ENCODE peak calls at places on chromosome 1, in nine cellular contexts. One of them, this sample, is unnamed.

GRCh38 chr1:26459573-26460031 is 12.6 kb upstream of the HMGN2 start:
- DNase-seq in fibroblast of the aortic adventitia: no peak
- DNase-seq in B cell: no peak
- DNase-seq in left ventricle myocardium inferior: no peak
- DNase-seq in colonic mucosa: no peak
- DNase-seq in neural crest cell: no peak
- DNase-seq in GM13976: no peak
- DNase-seq in right lobe of liver: no peak
- DNase-seq in mesothelial cell of epicardium: no peak
- DNase-seq in this sample: no peak

GRCh38 chr1:67748630-67749029 is 63.6 kb downstream of the GADD45A start:
- DNase-seq in neural crest cell: no peak
- DNase-seq in B cell: no peak
- DNase-seq in fibroblast of the aortic adventitia: peak; percentile 87
- DNase-seq in colonic mucosa: peak; percentile 35
- DNase-seq in GM13976: no peak
- DNase-seq in mesothelial cell of epicardium: no peak
- DNase-seq in left ventricle myocardium inferior: no peak
- DNase-seq in right lobe of liver: no peak
- DNase-seq in this sample: no peak

GRCh38 chr1:94109478-94109877 is 11.5 kb downstream of the ABCA4 start:
- DNase-seq in neural crest cell: no peak
- DNase-seq in left ventricle myocardium inferior: no peak
- DNase-seq in mesothelial cell of epicardium: no peak
- DNase-seq in B cell: no peak
- DNase-seq in fibroblast of the aortic adventitia: no peak
- DNase-seq in GM13976: no peak
- DNase-seq in colonic mucosa: no peak
- DNase-seq in right lobe of liver: no peak
- DNase-seq in this sample: no peak

GRCh38 chr1:27350673-27351540 is 9.1 kb downstream of the SYTL1 start:
- DNase-seq in fibroblast of the aortic adventitia: no peak
- DNase-seq in colonic mucosa: peak; percentile 60
- DNase-seq in GM13976: no peak
- DNase-seq in neural crest cell: peak; percentile 65
- DNase-seq in mesothelial cell of epicardium: no peak
- DNase-seq in left ventricle myocardium inferior: peak; percentile 67
- DNase-seq in right lobe of liver: no peak
- DNase-seq in B cell: no peak
- DNase-seq in this sample: peak; percentile 56

GRCh38 chr1:58903450-58904298 is 119.8 kb upstream of the JUN start:
- DNase-seq in right lobe of liver: peak; percentile 97
- DNase-seq in B cell: peak; percentile 76
- DNase-seq in fibroblast of the aortic adventitia: peak; percentile 93
- DNase-seq in GM13976: peak; percentile 88
- DNase-seq in colonic mucosa: peak; percentile 93
- DNase-seq in mesothelial cell of epicardium: peak; percentile 49
- DNase-seq in left ventricle myocardium inferior: peak; percentile 96
- DNase-seq in neural crest cell: peak; percentile 53
- DNase-seq in this sample: peak; percentile 72

GRCh38 chr1:29485096-29485925 is 249.0 kb downstream of the PTPRU start:
- DNase-seq in right lobe of liver: no peak
- DNase-seq in fibroblast of the aortic adventitia: no peak
- DNase-seq in mesothelial cell of epicardium: no peak
- DNase-seq in colonic mucosa: no peak
- DNase-seq in B cell: no peak
- DNase-seq in left ventricle myocardium inferior: no peak
- DNase-seq in GM13976: no peak
- DNase-seq in neural crest cell: no peak
- DNase-seq in this sample: no peak

GRCh38 chr1:2133039-2133878 is 61.3 kb downstream of the FAAP20 start:
- DNase-seq in colonic mucosa: peak; percentile 97
- DNase-seq in left ventricle myocardium inferior: peak; percentile 99
- DNase-seq in GM13976: peak; percentile 98
- DNase-seq in neural crest cell: peak; percentile 97
- DNase-seq in right lobe of liver: peak; percentile 95
- DNase-seq in fibroblast of the aortic adventitia: peak; percentile 98
- DNase-seq in mesothelial cell of epicardium: peak; percentile 96
- DNase-seq in B cell: peak; percentile 92
- DNase-seq in this sample: peak; percentile 98

GRCh38 chr1:45322486-45323040 is 4.1 kb upstream of the HPDL start:
- DNase-seq in B cell: no peak
- DNase-seq in left ventricle myocardium inferior: no peak
- DNase-seq in colonic mucosa: no peak
- DNase-seq in neural crest cell: no peak
- DNase-seq in right lobe of liver: no peak
- DNase-seq in mesothelial cell of epicardium: no peak
- DNase-seq in fibroblast of the aortic adventitia: no peak
- DNase-seq in GM13976: no peak
- DNase-seq in this sample: no peak

DNA sequence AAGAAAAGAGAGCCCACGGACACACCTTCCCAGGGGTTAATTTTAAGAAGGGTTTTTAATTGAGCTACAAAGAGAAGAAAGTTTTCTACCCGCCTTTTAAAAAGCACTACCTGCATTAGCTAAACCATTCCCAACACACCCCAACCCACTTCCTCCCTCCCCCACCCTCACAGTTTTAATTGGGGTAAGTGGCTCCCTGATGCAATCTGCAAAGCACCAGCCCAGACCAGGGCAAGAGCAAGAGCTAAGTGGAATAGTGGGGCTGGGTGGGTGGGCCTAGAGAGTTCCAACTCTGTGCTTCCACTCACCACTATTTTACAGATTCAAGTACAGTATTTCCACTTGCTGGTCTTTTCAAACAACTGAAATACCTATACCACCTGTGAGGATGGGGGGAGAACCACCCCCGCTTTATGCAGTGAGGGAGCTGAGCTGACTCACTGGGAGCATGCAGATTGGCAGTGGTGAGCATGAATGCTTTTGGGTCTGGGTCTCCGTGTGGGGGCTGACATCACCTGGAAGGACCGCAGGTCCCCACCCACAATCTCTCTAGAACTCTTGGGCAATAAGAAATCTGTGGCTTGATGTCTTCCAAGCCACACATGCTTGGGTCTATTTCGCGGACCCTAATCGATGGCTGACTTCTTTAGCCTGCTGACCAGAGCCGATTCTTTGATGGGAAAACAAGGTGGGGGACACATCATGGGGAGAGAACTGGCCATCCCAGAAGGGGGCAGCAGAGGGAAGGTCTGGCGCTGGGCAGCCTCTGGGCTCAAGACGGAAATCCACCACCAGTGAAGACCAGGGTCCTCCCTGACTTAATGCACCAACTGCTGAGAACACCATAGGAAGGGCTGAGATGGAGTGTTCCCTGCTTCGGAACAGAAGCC is 95.5 kb downstream of the SSBP3 start:
- DNase-seq in GM13976: peak; percentile 64
- DNase-seq in right lobe of liver: peak; percentile 46
- DNase-seq in mesothelial cell of epicardium: no peak
- DNase-seq in neural crest cell: peak; percentile 60
- DNase-seq in B cell: no peak
- DNase-seq in left ventricle myocardium inferior: peak; percentile 49
- DNase-seq in fibroblast of the aortic adventitia: peak; percentile 24
- DNase-seq in colonic mucosa: peak; percentile 64
- DNase-seq in this sample: peak; percentile 86
- TF ChIP-seq CTCF in GM13976: peak; percentile 14
- TF ChIP-seq CTCF in right lobe of liver: peak; percentile 53
- TF ChIP-seq CTCF in mesothelial cell of epicardium: peak; percentile 33
- TF ChIP-seq CTCF in neural crest cell: peak; percentile 55
- TF ChIP-seq CTCF in B cell: no peak
- TF ChIP-seq CTCF in left ventricle myocardium inferior: peak; percentile 70
- TF ChIP-seq CTCF in fibroblast of the aortic adventitia: peak; percentile 43
- TF ChIP-seq CTCF in colonic mucosa: no peak
- TF ChIP-seq CTCF in this sample: peak; percentile 71

GRCh38 chr1:153778824-153779519 is 3.8 kb downstream of the SLC27A3 start:
- DNase-seq in right lobe of liver: no peak
- DNase-seq in colonic mucosa: no peak
- DNase-seq in mesothelial cell of epicardium: no peak
- DNase-seq in fibroblast of the aortic adventitia: no peak
- DNase-seq in left ventricle myocardium inferior: no peak
- DNase-seq in B cell: peak; percentile 28
- DNase-seq in neural crest cell: no peak
- DNase-seq in GM13976: no peak
- DNase-seq in this sample: no peak

GRCh38 chr1:153786038-153786790 is 11.0 kb downstream of the SLC27A3 start:
- DNase-seq in fibroblast of the aortic adventitia: no peak
- DNase-seq in mesothelial cell of epicardium: no peak
- DNase-seq in GM13976: no peak
- DNase-seq in B cell: no peak
- DNase-seq in neural crest cell: no peak
- DNase-seq in left ventricle myocardium inferior: no peak
- DNase-seq in right lobe of liver: no peak
- DNase-seq in colonic mucosa: no peak
- DNase-seq in this sample: no peak

GRCh38 chr1:153780551-153780950 is 5.3 kb downstream of the SLC27A3 start:
- DNase-seq in fibroblast of the aortic adventitia: no peak
- DNase-seq in colonic mucosa: no peak
- DNase-seq in B cell: peak; percentile 20
- DNase-seq in right lobe of liver: no peak
- DNase-seq in mesothelial cell of epicardium: no peak
- DNase-seq in neural crest cell: no peak
- DNase-seq in GM13976: no peak
- DNase-seq in left ventricle myocardium inferior: no peak
- DNase-seq in this sample: no peak

GRCh38 chr1:153779781-153780541 is 4.8 kb downstream of the SLC27A3 start:
- DNase-seq in GM13976: no peak
- DNase-seq in neural crest cell: no peak
- DNase-seq in right lobe of liver: no peak
- DNase-seq in B cell: peak; percentile 37
- DNase-seq in colonic mucosa: no peak
- DNase-seq in left ventricle myocardium inferior: no peak
- DNase-seq in mesothelial cell of epicardium: no peak
- DNase-seq in fibroblast of the aortic adventitia: no peak
- DNase-seq in this sample: no peak

DNA sequence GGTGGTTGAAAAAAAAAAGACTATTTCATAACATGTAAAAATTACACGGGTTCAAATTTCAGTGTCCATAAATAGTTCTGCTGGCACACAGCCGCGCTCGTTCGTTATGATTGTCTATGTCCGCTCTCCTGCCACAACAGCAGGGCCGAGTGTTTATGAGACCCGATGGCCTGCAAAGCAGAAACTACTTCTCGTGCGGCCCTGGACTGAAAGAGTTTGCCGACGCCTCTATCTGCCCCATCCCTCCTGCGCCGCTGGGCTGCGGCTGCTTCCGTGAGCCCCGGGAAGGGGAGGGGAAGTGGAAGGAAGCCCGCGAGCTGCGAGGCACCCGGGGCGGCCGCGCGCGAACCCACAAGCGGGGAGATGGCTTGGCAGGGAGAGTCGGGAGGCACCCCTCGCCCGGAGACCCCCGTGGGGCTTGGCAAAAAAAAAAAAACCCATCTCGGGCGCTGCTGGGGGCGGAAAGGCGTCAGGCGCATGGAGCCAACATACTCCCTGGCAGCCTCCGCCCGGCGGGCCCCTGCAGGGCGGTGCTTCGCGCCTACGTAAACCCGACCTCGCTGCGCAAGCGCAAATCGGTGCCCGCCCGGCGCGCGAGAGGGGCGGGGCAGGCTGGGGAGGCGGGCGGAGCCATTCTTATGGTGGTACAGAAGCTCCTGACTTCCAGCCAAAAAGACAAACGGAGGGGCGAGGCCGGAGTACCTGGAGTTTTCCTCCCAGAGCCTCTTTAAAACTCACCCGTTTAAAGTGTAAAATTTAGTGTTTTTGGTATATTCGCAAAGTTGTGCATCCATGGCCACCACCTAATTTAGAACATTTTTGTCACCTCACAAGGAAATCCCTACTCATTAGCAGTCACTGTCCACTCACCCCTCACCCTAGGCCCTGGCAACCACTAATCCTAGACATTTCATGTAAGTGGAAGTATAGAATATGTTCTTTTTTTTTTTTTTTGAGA is 8.3 kb downstream of the SLC27A3 start:
- DNase-seq in neural crest cell: peak; percentile 88
- DNase-seq in B cell: peak; percentile 90
- DNase-seq in GM13976: peak; percentile 98
- DNase-seq in mesothelial cell of epicardium: peak; percentile 80
- DNase-seq in fibroblast of the aortic adventitia: peak; percentile 90
- DNase-seq in left ventricle myocardium inferior: peak; percentile 90
- DNase-seq in colonic mucosa: peak; percentile 93
- DNase-seq in right lobe of liver: peak; percentile 93
- DNase-seq in this sample: peak; percentile 92
- TF ChIP-seq CTCF in neural crest cell: peak; percentile 21
- TF ChIP-seq CTCF in B cell: no peak
- TF ChIP-seq CTCF in GM13976: no peak
- TF ChIP-seq CTCF in mesothelial cell of epicardium: peak; percentile 16
- TF ChIP-seq CTCF in fibroblast of the aortic adventitia: peak; percentile 29
- TF ChIP-seq CTCF in left ventricle myocardium inferior: peak; percentile 38
- TF ChIP-seq CTCF in colonic mucosa: peak; percentile 11
- TF ChIP-seq CTCF in right lobe of liver: no peak
- TF ChIP-seq CTCF in this sample: no peak

DNA sequence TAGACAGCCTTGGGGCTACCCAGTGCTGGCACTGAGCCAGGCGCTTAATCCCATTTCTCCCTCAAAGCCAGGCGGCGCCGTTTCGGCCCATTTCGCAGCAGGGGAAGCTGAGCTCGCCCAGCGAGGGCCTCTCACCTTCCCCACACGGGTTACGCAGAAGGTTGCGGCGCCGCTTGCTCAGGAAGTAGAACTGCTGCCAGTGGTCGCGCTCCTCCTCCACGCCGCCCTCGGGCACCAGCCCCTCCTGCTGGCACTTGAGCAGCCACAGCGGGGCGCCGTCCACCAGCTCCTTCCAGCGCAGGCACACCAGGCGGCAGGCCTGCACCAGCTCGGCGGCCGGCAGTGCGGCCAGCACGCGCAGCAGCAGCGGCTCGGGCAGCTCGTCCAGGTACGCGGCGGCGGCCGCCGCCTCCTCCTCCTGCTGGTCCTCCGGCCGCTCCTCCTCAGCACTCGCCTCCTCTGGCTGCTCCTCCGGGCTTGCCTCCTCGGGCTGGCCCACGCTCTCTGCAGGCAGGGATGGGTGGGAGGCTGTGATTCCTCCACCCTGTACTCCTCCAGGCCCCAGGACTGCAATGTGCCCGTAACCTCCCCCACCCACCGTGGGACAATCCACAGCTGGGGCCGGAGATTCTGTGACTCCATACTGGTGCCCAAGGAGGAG is 3.8 kb downstream of the FBXO2 start:
- DNase-seq in colonic mucosa: peak; percentile 72
- DNase-seq in GM13976: peak; percentile 84
- DNase-seq in mesothelial cell of epicardium: no peak
- DNase-seq in right lobe of liver: peak; percentile 93
- DNase-seq in B cell: peak; percentile 83
- DNase-seq in neural crest cell: peak; percentile 76
- DNase-seq in fibroblast of the aortic adventitia: peak; percentile 50
- DNase-seq in left ventricle myocardium inferior: peak; percentile 76
- DNase-seq in this sample: peak; percentile 85
- TF ChIP-seq CTCF in colonic mucosa: peak; percentile 68
- TF ChIP-seq CTCF in GM13976: peak; percentile 86
- TF ChIP-seq CTCF in mesothelial cell of epicardium: peak; percentile 24
- TF ChIP-seq CTCF in right lobe of liver: peak; percentile 91
- TF ChIP-seq CTCF in B cell: peak; percentile 74
- TF ChIP-seq CTCF in neural crest cell: peak; percentile 75
- TF ChIP-seq CTCF in fibroblast of the aortic adventitia: peak; percentile 56
- TF ChIP-seq CTCF in left ventricle myocardium inferior: peak; percentile 78
- TF ChIP-seq CTCF in this sample: no peak

DNA sequence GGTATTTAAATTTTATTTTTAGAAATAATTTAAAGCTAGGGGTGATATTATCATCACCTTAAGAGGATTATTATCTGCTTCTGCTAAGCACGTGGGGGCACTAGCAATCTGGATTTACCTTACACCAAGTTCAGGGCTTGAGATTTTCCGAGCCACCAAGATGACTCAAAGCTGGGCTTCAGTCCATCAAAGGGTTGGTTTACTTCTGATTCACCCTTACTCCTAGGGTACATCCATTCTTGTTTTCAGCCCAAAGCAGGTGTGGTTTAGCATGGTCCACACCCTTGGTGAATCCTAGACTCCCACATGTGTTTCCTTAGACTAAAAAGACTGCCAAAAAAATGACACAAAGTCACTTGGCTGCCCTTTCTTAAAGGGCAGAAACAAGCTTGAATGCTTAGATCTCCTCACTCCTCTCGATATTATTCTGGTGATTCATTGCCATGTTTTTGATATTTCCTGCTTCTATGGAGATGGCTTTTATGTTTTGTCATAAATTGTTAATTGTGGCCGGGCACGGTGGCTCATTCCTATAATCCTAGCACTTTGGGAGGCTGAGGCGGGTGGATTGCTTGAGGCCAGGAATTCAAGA is 9.8 kb upstream of the PRSS38 start:
- DNase-seq in neural crest cell: no peak
- DNase-seq in GM13976: no peak
- DNase-seq in left ventricle myocardium inferior: no peak
- DNase-seq in mesothelial cell of epicardium: no peak
- DNase-seq in B cell: no peak
- DNase-seq in right lobe of liver: no peak
- DNase-seq in fibroblast of the aortic adventitia: peak; percentile 96
- DNase-seq in colonic mucosa: no peak
- DNase-seq in this sample: no peak
- TF ChIP-seq CTCF in neural crest cell: no peak
- TF ChIP-seq CTCF in GM13976: no peak
- TF ChIP-seq CTCF in left ventricle myocardium inferior: no peak
- TF ChIP-seq CTCF in mesothelial cell of epicardium: no peak
- TF ChIP-seq CTCF in B cell: no peak
- TF ChIP-seq CTCF in right lobe of liver: no peak
- TF ChIP-seq CTCF in fibroblast of the aortic adventitia: no peak
- TF ChIP-seq CTCF in colonic mucosa: no peak
- TF ChIP-seq CTCF in this sample: no peak